ENCODE peak calls at places on chromosomes 5 and 9, in ten cellular contexts. S is heart right ventricle, R is AG09319, H is Calu3, Z is kidney, P is cardiac muscle cell, A is choroid plexus epithelial cell, J is sigmoid colon, Y is Peyer's patch, G is endothelial cell. M is an unnamed sample.

GRCh38 chr9:100352727-100353505 is at the start of gene TEX10:
- DNase-seq in Z (peak), Y (peak), J (peak), R (peak), H (peak), P (peak), S (peak), G (peak), A (peak), M (peak)

GRCh38 chr9:137435980-137436760 is 5.0 kb downstream of the ENTPD8 start:
- DNase-seq in Z (peak), G (no peak), P (no peak), R (peak), J (peak), A (peak), Y (no peak), H (peak), S (peak), M (peak)

GRCh38 chr5:120624021-120624563 is 160.0 kb downstream of the PRR16 start:
- DNase-seq in Y (no peak), R (no peak), P (no peak), J (no peak), Z (no peak), G (no peak), S (no peak), A (peak), H (no peak), M (no peak)

GRCh38 chr9:109086221-109086620 is 33.5 kb downstream of the TMEM245 start:
- DNase-seq in A (peak), P (no peak), J (no peak), Y (no peak), H (no peak), G (no peak), Z (no peak), R (no peak), S (no peak), M (no peak)

GRCh38 chr5:169904059-169904458 is 76.2 kb downstream of the INSYN2B start:
- DNase-seq in R (peak), P (no peak), H (no peak), Y (no peak), S (no peak), Z (no peak), J (no peak), A (peak), G (no peak), M (no peak)

GRCh38 chr5:142901476-142902187 is 131.5 kb downstream of the ARHGAP26 start:
- DNase-seq in R (no peak), A (no peak), G (no peak), S (no peak), Z (no peak), J (no peak), Y (no peak), H (no peak), P (no peak), M (no peak)

GRCh38 chr5:38433160-38433861 is 123.1 kb downstream of the LIFR start:
- DNase-seq in H (no peak), S (peak), R (no peak), Z (peak), Y (no peak), J (peak), G (no peak), P (peak), A (peak), M (no peak)

GRCh38 chr5:4216142-4216541 is 620.5 kb downstream of the IRX1 start:
- DNase-seq in S (no peak), A (no peak), P (no peak), H (no peak), R (no peak), G (no peak), J (peak), Z (no peak), Y (no peak), M (no peak)

GRCh38 chr5:463952-464351 is 21.0 kb downstream of the EXOC3 start:
- DNase-seq in R (no peak), S (peak), A (no peak), P (no peak), Z (peak), H (no peak), J (peak), G (no peak), Y (peak), M (no peak)

GRCh38 chr9:98460704-98461103 is 205.3 kb upstream of the TBC1D2 start:
- DNase-seq in G (no peak), Z (no peak), P (no peak), J (no peak), A (no peak), Y (no peak), S (no peak), H (no peak), R (no peak), M (no peak)

GRCh38 chr5:94359880-94360279 is 258.5 kb downstream of the KIAA0825 start:
- DNase-seq in R (no peak), G (no peak), P (no peak), A (no peak), J (no peak), H (no peak), S (no peak), Z (no peak), Y (no peak), M (no peak)

GRCh38 chr5:100505984-100506670 is 29.0 kb upstream of the FAM174A start:
- DNase-seq in S (no peak), G (no peak), J (no peak), H (no peak), Y (no peak), P (no peak), R (peak), Z (no peak), A (peak), M (no peak)

GRCh38 chr5:143645356-143645755 is 166.6 kb upstream of the HMHB1 start:
- DNase-seq in Z (no peak), A (no peak), P (no peak), J (no peak), R (no peak), Y (no peak), H (no peak), G (no peak), S (no peak), M (no peak)

GRCh38 chr5:142982821-142983200 is 212.6 kb downstream of the ARHGAP26 start:
- DNase-seq in G (no peak), Z (no peak), P (no peak), R (no peak), H (peak), Y (no peak), J (no peak), A (no peak), S (no peak), M (no peak)

GRCh38 chr5:7638456-7638855 is 212.5 kb downstream of the CFAP90 start:
- DNase-seq in A (peak), P (no peak), Z (no peak), G (no peak), S (no peak), J (peak), Y (no peak), R (no peak), H (no peak), M (no peak)

GRCh38 chr9:4171519-4171918 is 128.3 kb downstream of the GLIS3 start:
- DNase-seq in Z (no peak), R (no peak), S (no peak), G (no peak), P (no peak), A (no peak), Y (no peak), H (no peak), J (no peak), M (no peak)

GRCh38 chr5:8719797-8720196 is 826.1 kb downstream of the SEMA5A start:
- DNase-seq in G (no peak), Z (no peak), R (no peak), S (no peak), H (no peak), A (no peak), P (no peak), Y (no peak), J (no peak), M (no peak)

GRCh38 chr5:137034764-137035479 is 464.2 kb downstream of the SPOCK1 start:
- DNase-seq in R (no peak), G (no peak), J (no peak), H (no peak), P (no peak), A (no peak), S (no peak), Z (no peak), Y (no peak), M (no peak)
- TF ChIP-seq CTCF in R (no peak), G (no peak), J (no peak), H (no peak), P (no peak), A (no peak), S (no peak), Z (no peak), Y (no peak), M (no peak)

GRCh38 chr5:33297760-33298216 is 143.0 kb upstream of the TARS1 start:
- DNase-seq in G (peak), Z (peak), P (no peak), Y (no peak), A (no peak), J (no peak), R (no peak), S (no peak), H (no peak), M (peak)

GRCh38 chr5:33300209-33300742 is 140.5 kb upstream of the TARS1 start:
- DNase-seq in A (no peak), J (no peak), S (no peak), R (no peak), P (no peak), H (no peak), Y (no peak), G (no peak), Z (no peak), M (no peak)

GRCh38 chr5:33305530-33305929 is 135.2 kb upstream of the TARS1 start:
- DNase-seq in H (no peak), P (no peak), S (no peak), A (no peak), Y (no peak), J (no peak), G (no peak), R (no peak), Z (no peak), M (no peak)

GRCh38 chr5:33303696-33304095 is 137.1 kb upstream of the TARS1 start:
- DNase-seq in J (no peak), S (no peak), H (no peak), Y (no peak), R (no peak), G (no peak), P (no peak), Z (no peak), A (no peak), M (no peak)

GRCh38 chr5:33299621-33300208 is 141.1 kb upstream of the TARS1 start:
- DNase-seq in G (peak), Y (no peak), J (no peak), H (peak), S (no peak), A (peak), P (peak), Z (no peak), R (no peak), M (no peak)
- TF ChIP-seq CTCF in G (no peak), Y (peak), J (peak), H (no peak), S (peak), A (peak), P (peak), Z (peak), R (peak), M (no peak)

GRCh38 chr5:69042500-69042899 is 51.3 kb upstream of the SLC30A5 start:
- DNase-seq in G (no peak), Z (no peak), H (no peak), A (no peak), J (no peak), R (no peak), Y (no peak), S (no peak), P (no peak), M (no peak)

GRCh38 chr5:69038539-69038938 is 55.3 kb upstream of the SLC30A5 start:
- DNase-seq in Y (no peak), G (no peak), P (no peak), S (no peak), R (no peak), A (no peak), J (no peak), H (no peak), Z (no peak), M (no peak)

GRCh38 chr5:69039829-69040228 is 54.0 kb upstream of the SLC30A5 start:
- DNase-seq in R (no peak), Y (no peak), J (no peak), P (no peak), S (no peak), G (no peak), A (no peak), H (no peak), Z (no peak), M (no peak)

GRCh38 chr5:69046375-69046957 is 47.3 kb upstream of the SLC30A5 start:
- DNase-seq in A (no peak), Y (no peak), R (no peak), P (no peak), G (no peak), Z (no peak), H (no peak), S (no peak), J (no peak), M (no peak)

GRCh38 chr5:69042915-69043795 is 50.7 kb upstream of the SLC30A5 start:
- DNase-seq in P (peak), S (peak), A (peak), G (peak), H (peak), R (peak), Y (peak), J (peak), Z (no peak), M (peak)
- TF ChIP-seq CTCF in P (peak), S (peak), A (peak), G (peak), H (peak), R (peak), Y (peak), J (peak), Z (peak), M (peak)

DNA sequence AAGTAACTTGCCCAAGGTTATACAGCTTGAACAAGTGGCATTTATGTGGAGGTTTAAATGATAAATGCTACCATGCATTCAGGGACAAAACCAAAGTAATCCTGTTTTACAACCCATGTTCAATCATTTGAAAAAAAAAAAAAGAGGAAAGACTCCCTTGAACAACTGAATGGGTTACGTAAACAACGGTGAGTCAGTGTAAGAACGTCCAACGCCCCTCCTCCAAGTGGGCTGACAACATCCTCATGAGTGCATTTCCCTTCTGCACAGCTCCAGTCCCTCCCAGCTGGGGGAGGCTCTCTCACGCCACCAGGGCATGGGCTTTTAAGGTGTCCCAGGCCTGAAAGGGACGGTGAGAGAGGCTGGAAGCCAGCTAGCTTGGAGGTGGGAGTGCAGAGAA is 90.0 kb downstream of the PRRT1B start:
- DNase-seq in Y (peak), H (peak), A (peak), J (peak), G (peak), P (peak), S (peak), Z (peak), R (peak), M (peak)
- TF ChIP-seq CTCF in Y (peak), H (no peak), A (peak), J (no peak), G (no peak), P (no peak), S (no peak), Z (no peak), R (peak), M (no peak)

DNA sequence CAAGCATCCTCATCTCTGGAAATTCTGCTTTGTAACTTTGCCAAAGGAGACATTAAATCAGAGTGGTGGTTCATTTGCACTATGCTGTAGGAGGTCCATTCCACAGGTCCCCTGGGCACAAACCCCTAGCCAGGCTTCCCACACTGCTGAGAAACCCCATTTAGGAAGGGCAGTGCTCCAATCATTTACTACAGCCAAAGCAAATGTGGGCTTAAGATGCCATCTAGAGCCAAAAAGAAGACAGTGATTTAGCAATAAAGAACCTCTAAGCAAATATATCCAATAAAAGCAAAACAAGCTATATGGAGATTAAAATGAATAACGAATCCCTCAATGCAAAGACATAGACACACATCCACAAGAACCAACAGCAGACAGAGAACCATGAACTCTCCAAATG is 129.0 kb upstream of the ALDH1B1 start:
- DNase-seq in A (peak), J (no peak), P (no peak), H (peak), Y (no peak), Z (no peak), R (peak), S (no peak), G (no peak), M (no peak)
- TF ChIP-seq CTCF in A (peak), J (no peak), P (peak), H (no peak), Y (no peak), Z (peak), R (peak), S (no peak), G (no peak), M (no peak)

GRCh38 chr5:152271420-152271819 is 133.7 kb downstream of the NMUR2 start:
- DNase-seq in A (peak), P (peak), S (no peak), Z (no peak), R (no peak), H (peak), Y (no peak), J (no peak), G (peak), M (peak)
- TF ChIP-seq CTCF in A (peak), P (peak), S (peak), Z (peak), R (no peak), H (peak), Y (no peak), J (no peak), G (no peak), M (peak)

DNA sequence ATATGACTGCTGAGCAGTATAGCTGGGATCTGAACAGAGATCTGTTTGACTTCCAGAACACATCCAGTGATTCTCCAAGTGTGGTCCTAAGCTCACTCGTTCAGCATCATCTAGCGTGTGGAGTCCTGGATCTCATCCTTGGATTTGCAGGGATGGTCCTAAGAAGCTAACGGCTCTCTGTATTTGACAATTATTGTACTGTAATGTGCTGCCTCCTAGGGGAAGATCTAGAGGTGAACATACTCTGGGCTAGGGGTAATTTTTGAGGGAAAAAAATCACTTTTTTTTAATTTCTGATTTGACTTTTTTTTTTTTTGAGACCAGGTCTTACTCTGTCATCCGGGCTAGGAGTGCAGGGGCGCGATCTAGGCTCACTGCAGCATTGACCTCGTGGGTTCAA is 1.5 kb downstream of the SLC26A2 start:
- DNase-seq in J (no peak), H (no peak), S (no peak), A (peak), P (peak), Y (no peak), G (peak), Z (no peak), R (no peak), M (no peak)
- TF ChIP-seq CTCF in J (no peak), H (peak), S (peak), A (peak), P (peak), Y (peak), G (no peak), Z (peak), R (peak), M (peak)

GRCh38 chr9:16496908-16497307 is 373.6 kb downstream of the BNC2 start:
- DNase-seq in P (no peak), R (no peak), J (no peak), H (no peak), S (no peak), G (no peak), A (no peak), Y (no peak), Z (no peak), M (no peak)
- TF ChIP-seq CTCF in P (no peak), R (no peak), J (no peak), H (no peak), S (no peak), G (peak), A (peak), Y (no peak), Z (no peak), M (no peak)

DNA sequence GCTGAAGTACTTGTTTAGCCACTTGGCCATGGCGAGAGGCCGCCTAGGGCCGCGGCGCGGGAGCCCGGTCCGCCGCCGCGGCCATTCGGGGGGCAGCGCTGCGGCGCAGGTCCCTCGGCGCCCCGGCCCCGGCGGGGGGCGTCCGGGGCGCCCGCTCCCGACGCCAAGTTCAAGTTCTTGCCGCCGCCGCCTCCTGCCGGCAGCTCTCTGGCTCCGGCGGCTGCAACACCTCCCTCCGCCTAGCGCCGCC is 486 bp downstream of the SHB start:
- DNase-seq in Z (no peak), H (no peak), R (no peak), J (peak), S (peak), G (no peak), A (peak), Y (peak), P (peak), M (peak)
- TF ChIP-seq CTCF in Z (peak), H (no peak), R (peak), J (no peak), S (peak), G (no peak), A (peak), Y (peak), P (peak), M (no peak)

GRCh38 chr5:175872287-175873089 is 1.1 kb downstream of the CPLX2 start:
- DNase-seq in Y (no peak), P (no peak), J (no peak), A (no peak), Z (no peak), R (no peak), H (no peak), G (peak), S (no peak), M (peak)

GRCh38 chr5:175870820-175871447 is 444 bp upstream of the CPLX2 start:
- DNase-seq in S (no peak), A (no peak), P (no peak), H (no peak), Y (no peak), G (no peak), R (no peak), Z (no peak), J (no peak), M (no peak)

GRCh38 chr5:175876107-175876506 is 4.7 kb downstream of the CPLX2 start:
- DNase-seq in P (no peak), S (no peak), G (no peak), Y (no peak), H (no peak), R (no peak), A (no peak), Z (no peak), J (no peak), M (no peak)

GRCh38 chr5:175874462-175875139 is 3.2 kb downstream of the CPLX2 start:
- DNase-seq in J (no peak), R (no peak), Y (no peak), S (no peak), A (no peak), H (no peak), G (no peak), P (no peak), Z (no peak), M (no peak)

DNA sequence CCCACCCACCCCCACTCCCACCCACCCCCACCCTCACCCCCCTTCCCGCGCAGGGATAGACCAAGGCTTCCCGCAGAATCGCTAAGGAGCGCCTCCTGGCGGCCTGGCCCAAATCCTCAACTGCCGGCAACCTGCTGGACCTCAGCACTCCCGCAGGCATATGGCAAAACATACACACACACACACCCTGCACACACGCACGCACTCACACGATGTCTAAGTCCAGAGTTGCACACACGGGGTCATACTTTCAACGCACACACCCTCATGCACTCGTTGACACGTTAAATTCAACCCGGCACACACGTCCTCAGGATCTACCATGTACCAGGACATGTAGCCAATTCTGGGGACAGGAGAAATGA is 1.7 kb downstream of the CPLX2 start:
- DNase-seq in A (peak), G (peak), R (no peak), Y (no peak), Z (no peak), S (no peak), H (peak), J (no peak), P (peak), M (peak)
- TF ChIP-seq CTCF in A (peak), G (no peak), R (no peak), Y (no peak), Z (no peak), S (no peak), H (no peak), J (no peak), P (peak), M (peak)